ENCODE peak calls at places on chromosomes 11 and 22, in four cellular contexts. X, N, A and V are unnamed samples.

GRCh38 chr11:31477528-31478255 is 31.7 kb downstream of the IMMP1L start:
- DNase-seq in A (no peak), N (no peak), X (no peak), V (no peak)

GRCh38 chr11:88414385-88414861 is 76.9 kb upstream of the CTSC start:
- DNase-seq in A (no peak), N (peak), X (no peak), V (peak)

GRCh38 chr11:99773646-99774045 is 752.9 kb downstream of the CNTN5 start:
- DNase-seq in A (no peak), X (no peak), N (no peak), V (no peak)

GRCh38 chr11:75246006-75246672 is 5.6 kb downstream of the TPBGL start:
- DNase-seq in A (no peak), X (no peak), N (no peak), V (no peak)

GRCh38 chr22:46776876-46777608 is 14.6 kb downstream of the TBC1D22A start:
- DNase-seq in X (no peak), N (no peak), A (no peak), V (no peak)

GRCh38 chr22:33381531-33382406 is 323.6 kb upstream of the SYN3 start:
- DNase-seq in A (no peak), X (no peak), N (no peak), V (no peak)

GRCh38 chr11:60872124-60872951 is 5.0 kb downstream of the ZP1 start:
- DNase-seq in A (no peak), N (no peak), X (no peak), V (peak)

GRCh38 chr11:13184295-13184794 is 93.2 kb upstream of the BMAL1 start:
- DNase-seq in N (no peak), X (no peak), A (no peak), V (no peak)

GRCh38 chr11:45405916-45406670 is 120.0 kb upstream of the SYT13 start:
- DNase-seq in A (no peak), N (peak), X (no peak), V (no peak)

GRCh38 chr11:87290304-87290922 is 252.7 kb downstream of the TMEM135 start:
- DNase-seq in X (no peak), N (peak), A (no peak), V (peak)